ENCODE peak calls at places on chromosomes 12 and 14, in seven cellular contexts. L, I, J, U, E, M and D are unnamed samples.

GRCh38 chr12:113854385-113855136 is 111.6 kb downstream of the RBM19 start:
- DNase-seq in E (no peak), L (no peak), J (no peak), U (no peak), I (peak; percentile 57), M (no peak), D (no peak)

GRCh38 chr12:86334071-86334470 is 77.9 kb upstream of the MGAT4C start:
- DNase-seq in M (no peak), E (no peak), I (no peak), U (no peak), L (no peak), J (no peak), D (no peak)

GRCh38 chr12:48973531-48973930 is 2.0 kb upstream of the WNT10B start:
- DNase-seq in U (no peak), M (peak; percentile 59), E (peak; percentile 89), I (peak; percentile 73), L (peak; percentile 59), J (peak; percentile 32), D (peak; percentile 76)

GRCh38 chr14:33943081-33943480 is 7.8 kb downstream of the EGLN3 start:
- DNase-seq in I (no peak), L (no peak), M (no peak), U (no peak), E (no peak), J (no peak), D (no peak)

GRCh38 chr14:95470942-95471499 is 45.4 kb downstream of the SYNE3 start:
- DNase-seq in E (peak; percentile 31), J (no peak), M (no peak), I (no peak), L (no peak), U (no peak), D (no peak)

GRCh38 chr12:19436931-19437330 is 2.4 kb upstream of the AEBP2 start:
- DNase-seq in U (no peak), I (no peak), E (no peak), J (no peak), L (no peak), M (no peak), D (no peak)

GRCh38 chr14:75022655-75023054 is 19.9 kb downstream of the EIF2B2 start:
- DNase-seq in J (no peak), I (peak; percentile 57), U (peak; percentile 9), L (peak; percentile 36), M (no peak), E (no peak), D (no peak)

GRCh38 chr12:66111605-66112004 is 18.9 kb downstream of the LLPH start:
- DNase-seq in U (no peak), E (no peak), M (no peak), I (no peak), J (peak; percentile 45), L (peak; percentile 71), D (no peak)

GRCh38 chr14:60637138-60637489 is 12.2 kb downstream of the SIX1 start:
- DNase-seq in L (no peak), E (no peak), U (no peak), M (no peak), I (no peak), J (no peak), D (no peak)

GRCh38 chr14:69755784-69756183 is 11.2 kb upstream of the SRSF5 start:
- DNase-seq in I (no peak), U (no peak), L (no peak), J (no peak), M (no peak), E (no peak), D (no peak)

GRCh38 chr12:50117057-50117622 is 5.1 kb downstream of the COX14 start:
- DNase-seq in I (no peak), M (peak; percentile 64), L (no peak), U (no peak), J (no peak), E (no peak), D (no peak)

GRCh38 chr12:98618952-98619351 is 25.5 kb downstream of the SLC25A3 start:
- DNase-seq in U (no peak), E (no peak), J (peak; percentile 83), M (no peak), L (peak; percentile 63), I (no peak), D (peak; percentile 76)

GRCh38 chr12:13165578-13166120 is 30.9 kb upstream of the EMP1 start:
- DNase-seq in L (peak; percentile 76), J (peak; percentile 83), M (peak; percentile 81), I (peak; percentile 60), E (peak; percentile 94), U (no peak), D (peak; percentile 75)

GRCh38 chr12:42698213-42698612 is 108.7 kb upstream of the PRICKLE1 start:
- DNase-seq in L (peak; percentile 86), M (no peak), U (no peak), J (peak; percentile 96), I (no peak), E (no peak), D (peak; percentile 78)

GRCh38 chr12:12741705-12742104 is 24.5 kb downstream of the CDKN1B start:
- DNase-seq in E (no peak), M (no peak), U (no peak), I (no peak), J (no peak), L (no peak), D (peak; percentile 25)

GRCh38 chr14:92754956-92755355 is 6.5 kb upstream of the LGMN start:
- DNase-seq in I (no peak), L (peak; percentile 3), J (no peak), U (no peak), M (no peak), E (no peak), D (no peak)

GRCh38 chr14:53108292-53108937 is 44.7 kb downstream of the DDHD1 start:
- DNase-seq in E (no peak), J (no peak), L (no peak), I (no peak), M (no peak), U (no peak), D (no peak)

GRCh38 chr12:46981627-46982026 is 97.8 kb upstream of the PCED1B start:
- DNase-seq in J (no peak), I (no peak), E (no peak), L (no peak), M (no peak), U (no peak), D (no peak)

GRCh38 chr14:52583544-52583943 is 30.9 kb downstream of the GPR137C start:
- DNase-seq in M (no peak), J (peak; percentile 53), I (no peak), L (peak; percentile 43), E (no peak), U (no peak), D (peak; percentile 35)

GRCh38 chr14:43119672-43120071 is 1387.4 kb downstream of the FSCB start:
- DNase-seq in L (no peak), U (no peak), I (no peak), M (no peak), J (no peak), E (no peak), D (no peak)

GRCh38 chr12:86914716-86915115 is 658.5 kb upstream of the MGAT4C start:
- DNase-seq in I (no peak), M (no peak), J (peak; percentile 52), E (no peak), U (peak; percentile 11), L (peak; percentile 16), D (peak; percentile 78)

GRCh38 chr14:60188115-60188514 is 22.9 kb upstream of the DHRS7 start:
- DNase-seq in M (no peak), E (no peak), J (peak; percentile 12), L (no peak), I (no peak), U (no peak), D (peak; percentile 11)

GRCh38 chr12:48744251-48745008 is 27.9 kb upstream of the CCNT1 start:
- DNase-seq in L (no peak), J (no peak), U (no peak), I (no peak), E (no peak), M (no peak), D (no peak)

GRCh38 chr12:62435337-62436163 is 31.1 kb upstream of the MON2 start:
- DNase-seq in M (peak; percentile 59), U (peak; percentile 51), E (peak; percentile 78), I (peak; percentile 29), L (peak; percentile 83), J (peak; percentile 60), D (peak; percentile 70)

GRCh38 chr14:50667491-50668007 is 557 bp downstream of the SAV1 start:
- DNase-seq in U (no peak), E (no peak), J (no peak), L (no peak), M (no peak), I (no peak), D (no peak)
- TF ChIP-seq CTCF in U (no peak), E (no peak), J (no peak), L (no peak), M (no peak), I (no peak), D (no peak)

DNA sequence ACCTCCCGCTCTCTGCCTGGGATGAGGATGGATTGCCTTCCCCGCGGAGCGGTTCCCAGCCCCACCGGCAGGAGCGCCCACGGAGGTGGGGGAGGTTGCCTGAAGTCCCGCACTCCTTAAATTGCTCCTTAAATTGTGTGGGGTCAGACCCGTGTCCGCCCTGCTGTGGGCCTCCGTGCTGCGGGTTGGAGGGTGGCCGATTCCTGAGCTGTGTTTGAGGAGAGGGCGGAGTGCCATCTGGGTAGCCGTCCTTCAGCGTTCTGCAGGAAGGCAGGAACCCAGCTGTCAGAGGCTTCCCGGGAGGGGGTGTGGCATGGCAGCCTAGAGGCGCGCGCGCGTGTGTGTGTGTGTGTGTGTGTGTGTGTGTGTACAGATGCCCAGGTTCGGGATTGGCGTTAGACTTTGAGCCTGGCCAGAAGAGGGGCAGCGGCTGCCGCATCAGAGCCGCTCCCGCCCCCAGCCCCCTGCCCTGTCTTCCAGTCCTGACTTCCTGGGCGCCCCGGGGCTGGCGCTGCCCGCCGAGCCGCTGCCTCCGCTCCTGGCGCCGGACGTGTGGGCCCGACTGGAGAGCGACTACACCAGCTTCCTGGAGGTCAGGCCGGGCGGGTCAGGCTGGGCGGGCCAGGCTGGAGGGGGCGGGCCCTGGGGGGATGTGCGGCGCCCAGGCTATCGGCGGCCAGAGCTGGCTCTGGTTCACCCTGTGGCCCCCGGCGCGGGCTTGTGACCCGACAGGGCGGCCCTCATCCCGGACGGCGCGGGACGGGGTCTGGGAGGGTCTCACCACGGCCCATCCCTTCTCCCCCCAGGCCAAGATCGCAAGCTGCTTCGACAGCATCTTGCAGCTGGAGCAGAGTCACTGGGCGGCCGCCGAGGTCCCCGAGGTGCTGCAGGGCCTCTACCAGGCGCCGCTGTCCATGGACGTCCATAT is 9.2 kb downstream of the EXOC3L4 start:
- DNase-seq in U (no peak), M (peak; percentile 77), I (peak; percentile 59), J (peak; percentile 40), E (peak; percentile 91), L (peak; percentile 61), D (peak; percentile 55)
- TF ChIP-seq CTCF in U (no peak), M (no peak), I (no peak), J (peak; percentile 12), E (no peak), L (no peak), D (peak; percentile 53)

DNA sequence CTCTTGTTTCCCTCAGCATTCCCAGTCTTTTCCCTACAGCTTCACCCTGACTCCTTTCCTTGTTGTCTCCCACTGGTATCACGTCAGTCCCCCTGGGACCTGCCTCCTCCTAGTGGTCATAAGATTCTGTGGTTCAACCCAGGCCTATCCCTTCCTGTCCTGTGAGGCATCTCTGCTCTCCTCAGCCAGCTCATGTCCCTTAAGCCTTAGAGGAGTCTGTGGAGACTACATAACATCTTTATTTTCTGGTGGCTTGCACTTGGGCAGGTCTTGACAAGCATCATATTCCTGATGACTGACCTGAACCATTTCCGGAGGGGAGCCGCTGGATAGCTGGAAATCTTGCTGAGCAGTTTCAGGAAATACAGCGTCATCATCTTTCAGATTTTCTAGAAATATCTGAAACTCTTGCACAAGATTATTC is 698 bp downstream of the C12orf71 start:
- DNase-seq in U (no peak), M (no peak), E (no peak), I (no peak), J (peak; percentile 49), L (peak; percentile 13), D (peak; percentile 32)
- TF ChIP-seq CTCF in U (no peak), M (no peak), E (no peak), I (no peak), J (no peak), L (no peak), D (no peak)

GRCh38 chr12:30797689-30798088 is 42.9 kb upstream of the CAPRIN2 start:
- DNase-seq in M (no peak), E (no peak), J (no peak), I (no peak), L (no peak), U (no peak), D (no peak)
- TF ChIP-seq CTCF in M (no peak), E (no peak), J (no peak), I (no peak), L (no peak), U (no peak), D (no peak)